ENCODE peak calls at places on chromosomes 2 and 18, in five cellular contexts. One of them, this sample, is unnamed.

GRCh38 chr2:8505311-8505920 is 176.4 kb upstream of the ID2 start:
- DNase-seq in endothelial cell: no peak
- DNase-seq in astrocyte of the spinal cord: no peak
- DNase-seq in left lung: no peak
- DNase-seq in astrocyte of the cerebellum: no peak
- DNase-seq in this sample: no peak

GRCh38 chr2:97935719-97936161 is 60.0 kb downstream of the TMEM131 start:
- DNase-seq in astrocyte of the spinal cord: peak
- DNase-seq in astrocyte of the cerebellum: peak
- DNase-seq in endothelial cell: no peak
- DNase-seq in left lung: no peak
- DNase-seq in this sample: no peak

GRCh38 chr2:45732946-45733345 is 81.5 kb downstream of the PRKCE start:
- DNase-seq in astrocyte of the spinal cord: no peak
- DNase-seq in endothelial cell: no peak
- DNase-seq in astrocyte of the cerebellum: no peak
- DNase-seq in left lung: no peak
- DNase-seq in this sample: no peak

GRCh38 chr2:58155160-58155778 is 85.9 kb downstream of the FANCL start:
- DNase-seq in astrocyte of the spinal cord: no peak
- DNase-seq in left lung: no peak
- DNase-seq in astrocyte of the cerebellum: no peak
- DNase-seq in endothelial cell: no peak
- DNase-seq in this sample: no peak

GRCh38 chr2:84906900-84907714 is 1.7 kb downstream of the TMSB10 start:
- DNase-seq in endothelial cell: peak
- DNase-seq in astrocyte of the cerebellum: no peak
- DNase-seq in astrocyte of the spinal cord: peak
- DNase-seq in left lung: peak
- DNase-seq in this sample: peak

GRCh38 chr2:144712277-144712944 is 192.5 kb upstream of the ZEB2 start:
- DNase-seq in astrocyte of the cerebellum: peak
- DNase-seq in endothelial cell: no peak
- DNase-seq in astrocyte of the spinal cord: peak
- DNase-seq in left lung: no peak
- DNase-seq in this sample: no peak

GRCh38 chr2:241514986-241515737 is 6.8 kb upstream of the STK25 start:
- DNase-seq in left lung: no peak
- DNase-seq in astrocyte of the cerebellum: no peak
- DNase-seq in endothelial cell: no peak
- DNase-seq in astrocyte of the spinal cord: no peak
- DNase-seq in this sample: no peak

GRCh38 chr2:28423856-28424605 is 31.4 kb downstream of the FOSL2 start:
- DNase-seq in left lung: no peak
- DNase-seq in astrocyte of the cerebellum: no peak
- DNase-seq in endothelial cell: no peak
- DNase-seq in astrocyte of the spinal cord: peak
- DNase-seq in this sample: no peak

DNA sequence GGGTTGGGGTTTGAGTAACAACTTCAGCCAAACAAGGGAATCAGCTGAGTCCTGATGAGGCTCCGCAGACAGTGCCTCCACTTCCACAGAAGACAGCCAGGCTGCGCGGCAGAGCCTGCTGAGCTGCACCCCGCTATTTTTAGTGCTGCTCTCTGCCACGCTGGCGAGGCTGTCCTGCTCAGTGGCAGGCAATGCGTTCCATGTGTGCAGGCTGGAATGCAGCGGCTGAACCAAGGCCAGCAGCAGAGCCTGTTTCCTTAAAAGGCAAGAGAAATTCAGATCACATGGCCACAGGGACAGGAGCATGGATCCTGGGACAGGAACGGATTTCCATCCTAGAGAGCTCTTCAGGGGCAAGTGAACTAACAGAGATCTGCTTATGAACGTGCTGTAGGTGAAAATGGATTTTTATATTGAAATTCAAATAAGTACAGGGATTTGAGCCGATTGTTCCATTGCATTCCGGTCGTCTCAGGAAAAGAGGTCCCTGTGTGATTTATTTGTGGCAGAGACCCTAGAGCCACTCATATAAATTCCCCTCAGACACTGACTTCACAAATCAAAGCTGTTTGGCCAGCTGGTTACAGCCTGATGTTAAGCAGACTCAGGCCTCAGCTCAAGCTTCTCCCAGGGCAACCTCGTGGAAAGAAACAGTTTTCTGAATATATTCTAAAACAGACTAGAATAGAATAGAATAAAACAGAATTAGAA is 98.6 kb downstream of the COL6A3 start:
- DNase-seq in astrocyte of the cerebellum: peak
- DNase-seq in astrocyte of the spinal cord: peak
- DNase-seq in endothelial cell: no peak
- DNase-seq in left lung: peak
- DNase-seq in this sample: no peak
- TF ChIP-seq CTCF in astrocyte of the cerebellum: peak
- TF ChIP-seq CTCF in astrocyte of the spinal cord: peak
- TF ChIP-seq CTCF in endothelial cell: no peak
- TF ChIP-seq CTCF in left lung: no peak
- TF ChIP-seq CTCF in this sample: no peak

GRCh38 chr18:41942254-41942653 is 12.8 kb upstream of the PIK3C3 start:
- DNase-seq in left lung: no peak
- DNase-seq in astrocyte of the cerebellum: no peak
- DNase-seq in endothelial cell: no peak
- DNase-seq in astrocyte of the spinal cord: no peak
- DNase-seq in this sample: no peak

GRCh38 chr18:41940506-41941215 is 14.4 kb upstream of the PIK3C3 start:
- DNase-seq in left lung: no peak
- DNase-seq in endothelial cell: no peak
- DNase-seq in astrocyte of the spinal cord: peak
- DNase-seq in astrocyte of the cerebellum: peak
- DNase-seq in this sample: no peak

GRCh38 chr18:41939326-41939725 is 15.7 kb upstream of the PIK3C3 start:
- DNase-seq in astrocyte of the cerebellum: no peak
- DNase-seq in left lung: no peak
- DNase-seq in endothelial cell: no peak
- DNase-seq in astrocyte of the spinal cord: no peak
- DNase-seq in this sample: no peak

GRCh38 chr18:41936471-41937134 is 18.4 kb upstream of the PIK3C3 start:
- DNase-seq in endothelial cell: no peak
- DNase-seq in left lung: no peak
- DNase-seq in astrocyte of the spinal cord: peak
- DNase-seq in astrocyte of the cerebellum: no peak
- DNase-seq in this sample: no peak

DNA sequence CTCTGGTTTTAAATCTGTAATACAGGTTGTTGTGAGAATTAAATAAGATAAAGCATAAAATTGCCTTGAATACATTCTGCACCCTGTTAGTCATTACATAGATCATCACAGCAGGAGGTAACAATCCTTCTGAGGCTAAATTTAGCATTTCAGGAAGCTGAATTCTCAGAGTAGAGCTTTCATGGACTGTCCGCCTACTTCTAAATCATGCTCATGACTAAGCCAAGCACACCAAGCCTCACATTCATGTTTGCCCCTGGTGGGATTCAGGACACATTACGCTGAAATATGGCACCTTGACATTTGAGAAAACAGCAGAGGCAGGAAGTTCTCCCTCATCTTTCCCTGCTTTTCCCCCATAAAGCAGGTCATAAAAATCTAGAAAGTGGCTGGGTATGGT is 16.6 kb upstream of the PIK3C3 start:
- DNase-seq in left lung: no peak
- DNase-seq in astrocyte of the cerebellum: peak
- DNase-seq in endothelial cell: no peak
- DNase-seq in astrocyte of the spinal cord: peak
- DNase-seq in this sample: no peak
- TF ChIP-seq CTCF in left lung: no peak
- TF ChIP-seq CTCF in astrocyte of the cerebellum: no peak
- TF ChIP-seq CTCF in endothelial cell: peak
- TF ChIP-seq CTCF in astrocyte of the spinal cord: peak
- TF ChIP-seq CTCF in this sample: no peak

GRCh38 chr2:226795281-226796011 is 4.2 kb downstream of the IRS1 start:
- DNase-seq in astrocyte of the spinal cord: peak
- DNase-seq in endothelial cell: no peak
- DNase-seq in left lung: peak
- DNase-seq in astrocyte of the cerebellum: no peak
- DNase-seq in this sample: no peak
- TF ChIP-seq CTCF in astrocyte of the spinal cord: peak
- TF ChIP-seq CTCF in endothelial cell: no peak
- TF ChIP-seq CTCF in left lung: no peak
- TF ChIP-seq CTCF in astrocyte of the cerebellum: peak
- TF ChIP-seq CTCF in this sample: no peak

GRCh38 chr2:26244479-26245230 is at the start of the genes HADHA and HADHB:
- DNase-seq in astrocyte of the spinal cord: peak
- DNase-seq in left lung: peak
- DNase-seq in endothelial cell: peak
- DNase-seq in astrocyte of the cerebellum: peak
- DNase-seq in this sample: peak

GRCh38 chr2:26245231-26245732 is 543 bp downstream of the HADHB start:
- DNase-seq in left lung: no peak
- DNase-seq in endothelial cell: peak
- DNase-seq in astrocyte of the cerebellum: no peak
- DNase-seq in astrocyte of the spinal cord: no peak
- DNase-seq in this sample: peak

GRCh38 chr2:26243643-26244478 is 571 bp downstream of the HADHA start:
- DNase-seq in astrocyte of the spinal cord: peak
- DNase-seq in astrocyte of the cerebellum: no peak
- DNase-seq in endothelial cell: no peak
- DNase-seq in left lung: no peak
- DNase-seq in this sample: no peak

GRCh38 chr2:26238301-26238958 is 6.0 kb downstream of the HADHA start:
- DNase-seq in astrocyte of the spinal cord: no peak
- DNase-seq in endothelial cell: no peak
- DNase-seq in astrocyte of the cerebellum: no peak
- DNase-seq in left lung: no peak
- DNase-seq in this sample: no peak

GRCh38 chr2:26241928-26242436 is 2.5 kb downstream of the HADHA start:
- DNase-seq in left lung: no peak
- DNase-seq in astrocyte of the cerebellum: no peak
- DNase-seq in astrocyte of the spinal cord: no peak
- DNase-seq in endothelial cell: no peak
- DNase-seq in this sample: no peak
- TF ChIP-seq CTCF in left lung: no peak
- TF ChIP-seq CTCF in astrocyte of the cerebellum: no peak
- TF ChIP-seq CTCF in astrocyte of the spinal cord: no peak
- TF ChIP-seq CTCF in endothelial cell: no peak
- TF ChIP-seq CTCF in this sample: no peak

GRCh38 chr18:45274026-45274425 is 341.2 kb upstream of the SLC14A2 start:
- DNase-seq in left lung: no peak
- DNase-seq in astrocyte of the spinal cord: no peak
- DNase-seq in astrocyte of the cerebellum: no peak
- DNase-seq in endothelial cell: no peak
- DNase-seq in this sample: no peak

GRCh38 chr18:45280486-45281263 is 334.6 kb upstream of the SLC14A2 start:
- DNase-seq in astrocyte of the spinal cord: no peak
- DNase-seq in left lung: no peak
- DNase-seq in astrocyte of the cerebellum: no peak
- DNase-seq in endothelial cell: no peak
- DNase-seq in this sample: no peak

GRCh38 chr18:45276878-45277277 is 338.4 kb upstream of the SLC14A2 start:
- DNase-seq in astrocyte of the cerebellum: no peak
- DNase-seq in endothelial cell: no peak
- DNase-seq in astrocyte of the spinal cord: no peak
- DNase-seq in left lung: no peak
- DNase-seq in this sample: no peak

GRCh38 chr18:45277870-45278269 is 337.4 kb upstream of the SLC14A2 start:
- DNase-seq in left lung: no peak
- DNase-seq in astrocyte of the spinal cord: no peak
- DNase-seq in endothelial cell: no peak
- DNase-seq in astrocyte of the cerebellum: no peak
- DNase-seq in this sample: no peak

DNA sequence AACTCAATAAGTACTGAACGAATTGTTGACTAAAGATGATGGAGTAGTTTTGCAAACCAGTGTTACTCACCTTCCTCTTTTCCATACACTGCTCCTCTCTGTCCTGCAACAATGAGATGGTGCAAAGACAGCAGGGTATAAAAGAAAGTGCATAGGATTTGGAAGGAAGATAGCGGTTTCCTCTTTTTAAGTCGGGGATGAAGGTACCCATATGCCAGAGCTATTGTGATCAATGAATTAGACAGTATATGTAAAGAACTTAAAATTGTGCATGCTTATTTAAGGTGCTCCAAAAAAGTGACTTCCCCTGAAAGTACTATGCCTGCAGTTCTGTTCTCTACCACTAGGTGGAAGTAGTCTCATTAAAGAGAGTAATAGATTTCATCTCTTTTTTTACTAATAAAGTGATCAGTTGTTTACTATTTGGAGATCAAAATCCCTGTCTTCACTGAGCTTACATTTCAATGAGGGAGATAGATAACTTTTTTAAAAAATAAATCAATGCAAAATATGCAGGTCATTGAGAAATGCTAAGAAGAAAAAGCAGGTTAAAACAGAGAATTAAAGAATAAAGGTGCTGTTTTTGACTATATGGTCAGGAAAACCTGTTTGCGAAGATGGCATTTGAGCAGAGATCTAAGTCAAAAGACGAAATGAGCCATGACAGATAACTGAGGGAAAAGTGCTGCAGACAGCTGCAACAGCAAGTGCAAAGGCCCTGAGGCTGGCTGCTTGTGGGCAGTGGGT is 339.7 kb upstream of the SLC14A2 start:
- DNase-seq in endothelial cell: no peak
- DNase-seq in astrocyte of the cerebellum: no peak
- DNase-seq in left lung: no peak
- DNase-seq in astrocyte of the spinal cord: peak
- DNase-seq in this sample: no peak
- TF ChIP-seq CTCF in endothelial cell: peak
- TF ChIP-seq CTCF in astrocyte of the cerebellum: peak
- TF ChIP-seq CTCF in left lung: peak
- TF ChIP-seq CTCF in astrocyte of the spinal cord: peak
- TF ChIP-seq CTCF in this sample: peak

GRCh38 chr2:1910562-1911256 is 166.4 kb upstream of the PXDN start:
- DNase-seq in left lung: no peak
- DNase-seq in endothelial cell: no peak
- DNase-seq in astrocyte of the spinal cord: peak
- DNase-seq in astrocyte of the cerebellum: peak
- DNase-seq in this sample: no peak
- TF ChIP-seq CTCF in left lung: no peak
- TF ChIP-seq CTCF in endothelial cell: no peak
- TF ChIP-seq CTCF in astrocyte of the spinal cord: peak
- TF ChIP-seq CTCF in astrocyte of the cerebellum: peak
- TF ChIP-seq CTCF in this sample: no peak

This sample was measured in natural killer cell.